ENCODE peak calls at places on chromosome 21, in four cellular contexts. One of them, this sample, is unnamed.

GRCh38 chr21:45208627-45208951 is 79.1 kb downstream of the POFUT2 start:
- DNase-seq in stimulated activated naive CD4-positive, alpha-beta T cell: no peak
- DNase-seq in A673: no peak
- DNase-seq in occipital lobe: no peak
- DNase-seq in this sample: peak

GRCh38 chr21:29678616-29679015 is 261.2 kb downstream of the GRIK1 start:
- DNase-seq in stimulated activated naive CD4-positive, alpha-beta T cell: no peak
- DNase-seq in A673: no peak
- DNase-seq in occipital lobe: no peak
- DNase-seq in this sample: no peak

GRCh38 chr21:21690068-21690665 is 692.0 kb downstream of the NCAM2 start:
- DNase-seq in stimulated activated naive CD4-positive, alpha-beta T cell: no peak
- DNase-seq in A673: peak
- DNase-seq in occipital lobe: no peak
- DNase-seq in this sample: no peak

GRCh38 chr21:45509566-45510465 is 32.4 kb downstream of the SLC19A1 start:
- DNase-seq in stimulated activated naive CD4-positive, alpha-beta T cell: no peak
- DNase-seq in A673: no peak
- DNase-seq in occipital lobe: no peak
- DNase-seq in this sample: no peak

GRCh38 chr21:44353200-44353970 is at the start of gene TRPM2:
- DNase-seq in stimulated activated naive CD4-positive, alpha-beta T cell: no peak
- DNase-seq in A673: no peak
- DNase-seq in occipital lobe: no peak
- DNase-seq in this sample: no peak

GRCh38 chr21:42572906-42573495 is 59.3 kb downstream of the SLC37A1 start:
- DNase-seq in stimulated activated naive CD4-positive, alpha-beta T cell: no peak
- DNase-seq in A673: no peak
- DNase-seq in occipital lobe: no peak
- DNase-seq in this sample: no peak

GRCh38 chr21:29346281-29346680 is 47.6 kb downstream of the BACH1 start:
- DNase-seq in stimulated activated naive CD4-positive, alpha-beta T cell: no peak
- DNase-seq in A673: no peak
- DNase-seq in occipital lobe: no peak
- DNase-seq in this sample: no peak

GRCh38 chr21:28310711-28311110 is 682.0 kb downstream of the LTN1 start:
- DNase-seq in stimulated activated naive CD4-positive, alpha-beta T cell: no peak
- DNase-seq in A673: no peak
- DNase-seq in occipital lobe: no peak
- DNase-seq in this sample: no peak

GRCh38 chr21:34944015-34944755 is 104.9 kb downstream of the RUNX1 start:
- DNase-seq in stimulated activated naive CD4-positive, alpha-beta T cell: no peak
- DNase-seq in A673: no peak
- DNase-seq in occipital lobe: no peak
- DNase-seq in this sample: no peak

GRCh38 chr21:38590449-38590848 is 92.2 kb upstream of the ERG start:
- DNase-seq in stimulated activated naive CD4-positive, alpha-beta T cell: no peak
- DNase-seq in A673: no peak
- DNase-seq in occipital lobe: no peak
- DNase-seq in this sample: no peak

GRCh38 chr21:23858878-23859277 is 1748.4 kb downstream of the MRPL39 start:
- DNase-seq in stimulated activated naive CD4-positive, alpha-beta T cell: no peak
- DNase-seq in A673: no peak
- DNase-seq in occipital lobe: no peak
- DNase-seq in this sample: no peak

GRCh38 chr21:43278766-43279577 is 110.2 kb downstream of the CRYAA start:
- DNase-seq in stimulated activated naive CD4-positive, alpha-beta T cell: no peak
- DNase-seq in A673: no peak
- DNase-seq in occipital lobe: no peak
- DNase-seq in this sample: no peak